ENCODE peak calls at places on chromosomes 7 and 10, in five cellular contexts. W is stimulated activated CD8-positive, alpha-beta memory T cell treated with anti-CD3 and anti-CD28 coated beads, Interleukin-15, amount 100 ng/mL, for 24 hours; C is amniotic stem cell; D is activated CD8-positive, alpha-beta memory T cell treated with anti-CD3 and anti-CD28 coated beads for 24 hours; F is HCT116. P is an unnamed sample.

GRCh38 chr10:98310721-98311120 is 42.7 kb upstream of the LOXL4 start:
- DNase-seq in F (no peak), W (no peak), D (no peak), C (no peak), P (no peak)

GRCh38 chr7:79341902-79342301 is 111.6 kb downstream of the MAGI2 start:
- DNase-seq in W (no peak), C (no peak), D (no peak), F (no peak), P (no peak)

GRCh38 chr7:2325028-2325625 is 10.9 kb upstream of the SNX8 start:
- DNase-seq in F (no peak), D (no peak), W (no peak), C (no peak), P (no peak)

GRCh38 chr10:127735723-127736221 is 1.2 kb upstream of the FOXI2 start:
- DNase-seq in D (no peak), F (no peak), W (no peak), C (no peak), P (no peak)

GRCh38 chr7:80134536-80135305 is at the start of gene GNAI1:
- DNase-seq in W (no peak), D (peak), F (peak), C (peak), P (peak)

GRCh38 chr7:77353407-77353721 is 62.8 kb downstream of the GSAP start:
- DNase-seq in C (no peak), W (no peak), F (no peak), D (no peak), P (no peak)

GRCh38 chr7:96548664-96549063 is 161.0 kb downstream of the SEM1 start:
- DNase-seq in W (no peak), F (no peak), C (no peak), D (no peak), P (no peak)

GRCh38 chr7:24704311-24704710 is 53.0 kb downstream of the GSDME start:
- DNase-seq in W (no peak), D (no peak), F (no peak), C (no peak), P (no peak)

GRCh38 chr7:98418271-98418635 is 17.4 kb upstream of the BAIAP2L1 start:
- DNase-seq in W (no peak), D (no peak), C (no peak), F (peak), P (peak)

GRCh38 chr7:1964913-1965578 is 267.7 kb downstream of the MAD1L1 start:
- DNase-seq in D (no peak), W (no peak), F (no peak), C (no peak), P (no peak)

GRCh38 chr7:28435732-28436378 is 23.5 kb downstream of the CREB5 start:
- DNase-seq in F (no peak), W (no peak), D (no peak), C (no peak), P (no peak)

GRCh38 chr10:91953600-91954140 is 30.1 kb downstream of the BTAF1 start:
- DNase-seq in C (no peak), D (no peak), F (no peak), W (no peak), P (no peak)

GRCh38 chr10:62037166-62037831 is 135.8 kb downstream of the ARID5B start:
- DNase-seq in F (no peak), W (no peak), D (no peak), C (no peak), P (no peak)

GRCh38 chr7:138876326-138876725 is 78.3 kb upstream of the ATP6V0A4 start:
- DNase-seq in C (no peak), D (peak), W (no peak), F (no peak), P (no peak)